ENCODE peak calls at places on chromosomes 3 and 15, in six cellular contexts. One of them, this sample, is unnamed.
A peak's percentile ranks its signal among the peaks of the same experiment; 100 is the strongest.

GRCh38 chr15:23647421-23648375 is at the start of gene MAGEL2:
- DNase-seq in left lung: peak; percentile 61
- DNase-seq in pancreas: no peak
- DNase-seq in spleen: no peak
- DNase-seq in neuronal stem cell: peak; percentile 48
- DNase-seq in body of pancreas: peak; percentile 7
- DNase-seq in this sample: no peak

GRCh38 chr3:138367912-138368311 is 19.5 kb downstream of the MRAS start:
- DNase-seq in body of pancreas: peak; percentile 57
- DNase-seq in left lung: peak; percentile 86
- DNase-seq in pancreas: no peak
- DNase-seq in spleen: peak; percentile 81
- DNase-seq in neuronal stem cell: no peak
- DNase-seq in this sample: peak; percentile 72

GRCh38 chr3:141825216-141826011 is 51.0 kb upstream of the ATP1B3 start:
- DNase-seq in neuronal stem cell: no peak
- DNase-seq in left lung: no peak
- DNase-seq in body of pancreas: no peak
- DNase-seq in spleen: no peak
- DNase-seq in pancreas: no peak
- DNase-seq in this sample: no peak

GRCh38 chr3:145817870-145818483 is 343.0 kb downstream of the PLOD2 start:
- DNase-seq in left lung: no peak
- DNase-seq in neuronal stem cell: no peak
- DNase-seq in body of pancreas: no peak
- DNase-seq in spleen: no peak
- DNase-seq in pancreas: no peak
- DNase-seq in this sample: no peak

GRCh38 chr3:58119221-58119620 is 91.6 kb downstream of the DNASE1L3 start:
- DNase-seq in left lung: no peak
- DNase-seq in neuronal stem cell: no peak
- DNase-seq in pancreas: no peak
- DNase-seq in spleen: no peak
- DNase-seq in body of pancreas: no peak
- DNase-seq in this sample: no peak

GRCh38 chr15:68730491-68731317 is 90.0 kb downstream of the ANP32A start:
- DNase-seq in neuronal stem cell: peak; percentile 27
- DNase-seq in left lung: no peak
- DNase-seq in spleen: no peak
- DNase-seq in pancreas: no peak
- DNase-seq in body of pancreas: peak; percentile 54
- DNase-seq in this sample: peak; percentile 65

GRCh38 chr3:100136921-100137320 is 22.6 kb upstream of the FILIP1L start:
- DNase-seq in left lung: no peak
- DNase-seq in spleen: no peak
- DNase-seq in pancreas: no peak
- DNase-seq in body of pancreas: no peak
- DNase-seq in neuronal stem cell: no peak
- DNase-seq in this sample: no peak

GRCh38 chr15:74511583-74511982 is 29.4 kb upstream of the ARID3B start:
- DNase-seq in spleen: no peak
- DNase-seq in left lung: no peak
- DNase-seq in neuronal stem cell: no peak
- DNase-seq in pancreas: no peak
- DNase-seq in body of pancreas: peak; percentile 4
- DNase-seq in this sample: no peak

GRCh38 chr3:193347507-193348501 is 30.7 kb downstream of the ATP13A5 start:
- DNase-seq in left lung: no peak
- DNase-seq in body of pancreas: no peak
- DNase-seq in spleen: no peak
- DNase-seq in pancreas: no peak
- DNase-seq in neuronal stem cell: no peak
- DNase-seq in this sample: no peak

GRCh38 chr3:195736866-195737490 is 16.2 kb downstream of the MUC20 start:
- DNase-seq in neuronal stem cell: no peak
- DNase-seq in spleen: no peak
- DNase-seq in body of pancreas: no peak
- DNase-seq in left lung: no peak
- DNase-seq in pancreas: no peak
- DNase-seq in this sample: peak; percentile 33

GRCh38 chr15:88874275-88874674 is 21.1 kb downstream of the HAPLN3 start:
- DNase-seq in neuronal stem cell: no peak
- DNase-seq in spleen: no peak
- DNase-seq in pancreas: no peak
- DNase-seq in left lung: no peak
- DNase-seq in body of pancreas: no peak
- DNase-seq in this sample: no peak

GRCh38 chr3:64748244-64748894 is 60.6 kb upstream of the ADAMTS9 start:
- DNase-seq in neuronal stem cell: no peak
- DNase-seq in spleen: no peak
- DNase-seq in pancreas: no peak
- DNase-seq in body of pancreas: no peak
- DNase-seq in left lung: no peak
- DNase-seq in this sample: no peak

GRCh38 chr15:30063829-30064559 is 18.8 kb upstream of the GOLGA8J start:
- DNase-seq in left lung: no peak
- DNase-seq in body of pancreas: peak; percentile 6
- DNase-seq in spleen: no peak
- DNase-seq in pancreas: no peak
- DNase-seq in neuronal stem cell: no peak
- DNase-seq in this sample: no peak

DNA sequence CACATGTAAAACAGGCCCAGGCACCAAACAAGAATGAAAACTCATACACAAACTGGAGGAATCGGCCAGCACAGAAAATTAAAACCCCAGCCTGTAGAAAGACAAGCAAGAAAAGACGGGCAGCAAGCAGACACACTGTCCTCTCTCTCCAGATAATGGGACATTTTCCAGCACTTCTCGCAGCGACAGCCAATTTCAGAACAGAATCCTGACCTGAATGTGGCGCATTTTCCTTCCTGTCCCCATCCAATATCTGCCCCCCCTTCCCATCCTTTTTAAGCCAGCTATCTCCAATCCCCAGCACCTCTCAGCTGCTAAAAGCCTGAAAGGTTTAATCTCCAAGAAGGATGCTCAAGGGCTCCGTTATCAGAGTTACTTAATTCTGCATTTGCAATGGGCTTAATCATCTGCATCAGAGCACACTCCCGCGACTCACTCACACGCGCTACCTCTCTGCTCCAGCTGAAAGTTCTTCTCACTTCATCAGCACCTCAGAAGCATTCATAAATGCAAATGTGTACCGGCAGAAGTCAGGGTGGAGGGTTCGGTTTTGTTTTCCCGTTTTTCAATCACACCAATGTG is 50.5 kb downstream of the SRGAP3 start:
- DNase-seq in body of pancreas: no peak
- DNase-seq in neuronal stem cell: no peak
- DNase-seq in spleen: no peak
- DNase-seq in left lung: no peak
- DNase-seq in pancreas: no peak
- DNase-seq in this sample: peak; percentile 2
- H3K27ac ChIP-seq in body of pancreas: no peak overlapping the region
- H3K27ac ChIP-seq in neuronal stem cell: peak overlapping the region; percentile 5
- H3K27ac ChIP-seq in spleen: no peak overlapping the region
- H3K27ac ChIP-seq in left lung: no peak overlapping the region
- H3K27ac ChIP-seq in pancreas: no peak overlapping the region
- H3K27ac ChIP-seq in this sample: no peak overlapping the region

DNA sequence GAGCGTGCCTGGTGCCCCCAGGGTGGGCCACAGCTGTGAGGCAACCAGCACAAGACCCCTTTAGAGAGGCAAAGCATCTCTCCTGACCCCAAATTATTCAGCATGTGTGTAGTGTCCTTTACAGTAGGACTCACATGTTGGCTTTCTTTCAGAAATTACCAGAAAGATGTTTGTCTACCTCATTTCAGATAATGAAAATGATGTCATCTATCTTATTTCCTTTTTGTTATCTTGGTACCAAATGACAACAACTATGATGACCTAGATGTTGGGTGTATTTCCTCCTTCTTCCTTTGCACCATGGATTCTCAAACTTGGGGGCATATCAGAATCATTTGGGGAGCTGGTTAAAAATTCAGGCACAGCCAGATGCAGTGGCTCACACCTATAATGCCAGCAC is 50.5 kb downstream of the DAPK2 start:
- DNase-seq in left lung: no peak
- DNase-seq in spleen: no peak
- DNase-seq in body of pancreas: no peak
- DNase-seq in neuronal stem cell: no peak
- DNase-seq in pancreas: no peak
- DNase-seq in this sample: no peak
- H3K27ac ChIP-seq in left lung: no peak overlapping the region
- H3K27ac ChIP-seq in spleen: no peak overlapping the region
- H3K27ac ChIP-seq in body of pancreas: no peak overlapping the region
- H3K27ac ChIP-seq in neuronal stem cell: no peak overlapping the region
- H3K27ac ChIP-seq in pancreas: no peak overlapping the region
- H3K27ac ChIP-seq in this sample: no peak overlapping the region

DNA sequence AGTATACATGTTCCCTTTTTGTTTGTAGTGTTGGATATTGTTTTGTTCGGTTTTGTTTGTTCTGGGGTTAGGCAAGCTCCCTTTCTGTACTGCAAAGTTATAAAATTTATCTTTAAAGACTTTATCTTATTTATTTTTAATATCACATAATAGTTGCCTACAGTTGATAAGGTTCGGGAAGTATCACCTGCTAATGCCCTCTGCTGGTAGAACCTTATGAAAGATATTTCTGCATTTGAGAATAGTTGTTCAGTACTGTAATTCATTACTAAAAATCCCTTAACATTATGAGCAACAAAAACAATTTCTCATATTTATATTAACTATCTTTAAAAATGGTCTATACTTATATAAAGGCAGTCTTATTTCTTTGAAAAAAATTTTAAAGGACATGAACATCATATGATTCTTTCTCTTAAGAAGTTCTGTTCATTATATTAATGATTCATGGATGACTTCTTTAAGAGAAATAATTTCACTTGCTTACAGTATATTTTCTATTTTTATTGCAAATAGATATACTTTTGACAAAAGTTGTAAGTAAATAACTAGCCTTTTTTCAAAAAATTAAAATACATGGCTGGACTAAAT is 1126.8 kb downstream of the SI start:
- DNase-seq in spleen: no peak
- DNase-seq in body of pancreas: no peak
- DNase-seq in neuronal stem cell: no peak
- DNase-seq in left lung: no peak
- DNase-seq in pancreas: no peak
- DNase-seq in this sample: no peak
- H3K27ac ChIP-seq in spleen: no peak overlapping the region
- H3K27ac ChIP-seq in body of pancreas: no peak overlapping the region
- H3K27ac ChIP-seq in neuronal stem cell: no peak overlapping the region
- H3K27ac ChIP-seq in left lung: no peak overlapping the region
- H3K27ac ChIP-seq in pancreas: no peak overlapping the region
- H3K27ac ChIP-seq in this sample: no peak overlapping the region

GRCh38 chr15:92853222-92853621 is 46.9 kb upstream of the CHD2 start:
- DNase-seq in pancreas: no peak
- DNase-seq in left lung: no peak
- DNase-seq in spleen: no peak
- DNase-seq in neuronal stem cell: no peak
- DNase-seq in body of pancreas: no peak
- DNase-seq in this sample: no peak
- H3K27ac ChIP-seq in pancreas: no peak overlapping the region
- H3K27ac ChIP-seq in left lung: no peak overlapping the region
- H3K27ac ChIP-seq in spleen: no peak overlapping the region
- H3K27ac ChIP-seq in neuronal stem cell: no peak overlapping the region
- H3K27ac ChIP-seq in body of pancreas: no peak overlapping the region
- H3K27ac ChIP-seq in this sample: no peak overlapping the region

This sample was measured in sigmoid colon.